ENCODE peak calls at places on chromosomes 12 and 14, in eight cellular contexts. P, D, G, L, U, H, B and C are unnamed samples.

GRCh38 chr12:115481141-115481540 is 796.4 kb downstream of the MED13L start:
- DNase-seq in P (no peak), D (no peak), G (no peak), L (no peak), U (no peak), H (no peak), B (no peak), C (no peak)

GRCh38 chr12:6946033-6946919 is 2.5 kb downstream of the C12orf57 start:
- DNase-seq in P (peak), D (no peak), G (peak), L (no peak), U (peak), H (peak), B (peak), C (peak)

GRCh38 chr12:105508096-105508495 is 177.6 kb downstream of the C12orf75 start:
- DNase-seq in P (no peak), D (no peak), G (no peak), L (no peak), U (no peak), H (no peak), B (no peak), C (no peak)

GRCh38 chr12:124026755-124027745 is 54.0 kb downstream of the ZNF664 start:
- DNase-seq in P (no peak), D (no peak), G (peak), L (peak), U (no peak), H (no peak), B (no peak), C (no peak)

GRCh38 chr14:61609885-61610284 is 85.4 kb upstream of the HIF1A start:
- DNase-seq in P (no peak), D (no peak), G (no peak), L (no peak), U (no peak), H (no peak), B (no peak), C (no peak)

GRCh38 chr14:59325906-59326305 is 137.4 kb downstream of the DAAM1 start:
- DNase-seq in P (no peak), D (no peak), G (peak), L (no peak), U (no peak), H (no peak), B (no peak), C (no peak)

GRCh38 chr12:56630180-56630632 is at the start of gene BAZ2A:
- DNase-seq in P (peak), D (peak), G (peak), L (no peak), U (peak), H (peak), B (peak), C (peak)

GRCh38 chr14:29654910-29655590 is 272.6 kb downstream of the PRKD1 start:
- DNase-seq in P (no peak), D (no peak), G (peak), L (no peak), U (no peak), H (no peak), B (no peak), C (no peak)

GRCh38 chr14:24054646-24055045 is 2.8 kb downstream of the CARMIL3 start:
- DNase-seq in P (no peak), D (no peak), G (no peak), L (no peak), U (no peak), H (peak), B (no peak), C (no peak)

GRCh38 chr14:45073480-45073879 is 10.4 kb upstream of the PRPF39 start:
- DNase-seq in P (no peak), D (no peak), G (no peak), L (no peak), U (no peak), H (no peak), B (no peak), C (no peak)

GRCh38 chr12:46160081-46160980 is 108.5 kb downstream of the SLC38A1 start:
- DNase-seq in P (no peak), D (peak), G (peak), L (no peak), U (no peak), H (peak), B (no peak), C (no peak)

GRCh38 chr14:101458536-101459391 is 102.5 kb upstream of the DIO3 start:
- DNase-seq in P (no peak), D (no peak), G (no peak), L (no peak), U (no peak), H (peak), B (no peak), C (peak)

GRCh38 chr14:29814153-29815057 is 113.2 kb downstream of the PRKD1 start:
- DNase-seq in P (peak), D (peak), G (no peak), L (no peak), U (no peak), H (no peak), B (no peak), C (no peak)

GRCh38 chr14:42353315-42353714 is 746.6 kb downstream of the LRFN5 start:
- DNase-seq in P (no peak), D (no peak), G (no peak), L (no peak), U (no peak), H (no peak), B (no peak), C (no peak)

DNA sequence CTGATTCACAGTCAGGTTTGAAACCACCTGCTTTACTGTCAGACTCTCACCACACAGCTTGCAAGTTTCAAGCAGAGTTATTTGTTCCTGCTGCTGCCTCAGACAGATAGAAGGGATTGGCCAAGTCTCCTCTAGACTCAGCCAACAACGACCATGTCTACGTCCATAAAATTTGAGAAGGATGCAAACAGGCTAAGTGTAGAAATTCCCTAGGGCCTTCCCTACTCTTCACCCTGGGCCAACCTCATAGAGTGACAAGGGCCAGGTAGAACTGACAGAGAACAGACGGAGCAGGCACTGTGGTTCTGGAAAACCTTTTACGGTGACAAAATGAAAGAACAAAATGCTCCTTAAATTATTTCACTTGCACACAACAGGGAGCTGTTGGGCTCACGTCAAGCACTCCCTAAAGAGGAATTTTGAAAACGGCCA is 39.5 kb downstream of the CLIP1 start:
- DNase-seq in P (no peak), D (peak), G (no peak), L (no peak), U (no peak), H (no peak), B (no peak), C (no peak)
- TF ChIP-seq CTCF in P (no peak), D (no peak), G (no peak), L (no peak), U (no peak), H (no peak), B (no peak), C (no peak)

GRCh38 chr12:80936642-80937390 is 918 bp downstream of the LIN7A start:
- DNase-seq in P (peak), D (peak), G (peak), L (no peak), U (peak), H (peak), B (peak), C (peak)
- TF ChIP-seq CTCF in P (no peak), D (no peak), G (no peak), L (no peak), U (no peak), H (no peak), B (no peak), C (no peak)

GRCh38 chr14:74491952-74492351 is 1.2 kb downstream of the NPC2 start:
- DNase-seq in P (no peak), D (no peak), G (peak), L (no peak), U (no peak), H (no peak), B (no peak), C (no peak)
- TF ChIP-seq CTCF in P (peak), D (no peak), G (peak), L (peak), U (no peak), H (peak), B (peak), C (peak)

GRCh38 chr14:102580552-102581110 is 11.8 kb upstream of the RCOR1 start:
- DNase-seq in P (no peak), D (no peak), G (no peak), L (no peak), U (no peak), H (no peak), B (no peak), C (no peak)
- TF ChIP-seq CTCF in P (no peak), D (no peak), G (no peak), L (no peak), U (peak), H (no peak), B (no peak), C (no peak)

GRCh38 chr12:52532636-52533035 is 12.4 kb upstream of the KRT5 start:
- DNase-seq in P (no peak), D (peak), G (no peak), L (no peak), U (no peak), H (no peak), B (no peak), C (no peak)

GRCh38 chr12:52537101-52537500 is 15.8 kb downstream of the KRT71 start:
- DNase-seq in P (no peak), D (no peak), G (no peak), L (no peak), U (no peak), H (no peak), B (no peak), C (no peak)

GRCh38 chr12:52533686-52534470 is 13.7 kb upstream of the KRT5 start:
- DNase-seq in P (no peak), D (peak), G (no peak), L (no peak), U (no peak), H (no peak), B (no peak), C (no peak)

GRCh38 chr12:52531563-52532300 is 11.5 kb upstream of the KRT5 start:
- DNase-seq in P (peak), D (peak), G (no peak), L (no peak), U (no peak), H (no peak), B (no peak), C (no peak)

GRCh38 chr12:52534482-52534881 is 14.3 kb upstream of the KRT5 start:
- DNase-seq in P (no peak), D (no peak), G (peak), L (no peak), U (no peak), H (no peak), B (no peak), C (no peak)
- TF ChIP-seq CTCF in P (no peak), D (no peak), G (peak), L (no peak), U (no peak), H (no peak), B (no peak), C (no peak)

GRCh38 chr12:106736051-106736957 is 38.2 kb upstream of the RIC8B start:
- DNase-seq in P (no peak), D (no peak), G (no peak), L (no peak), U (no peak), H (no peak), B (no peak), C (no peak)
- TF ChIP-seq CTCF in P (no peak), D (no peak), G (no peak), L (peak), U (no peak), H (no peak), B (no peak), C (no peak)

GRCh38 chr14:75880512-75880911 is 101.3 kb downstream of the TGFB3 start:
- DNase-seq in P (no peak), D (no peak), G (no peak), L (no peak), U (no peak), H (no peak), B (no peak), C (no peak)
- TF ChIP-seq CTCF in P (no peak), D (no peak), G (no peak), L (peak), U (no peak), H (peak), B (no peak), C (no peak)

GRCh38 chr12:64323476-64324225 is 66.9 kb downstream of the C12orf56 start:
- DNase-seq in P (no peak), D (no peak), G (no peak), L (no peak), U (no peak), H (no peak), B (no peak), C (no peak)

GRCh38 chr12:64323006-64323405 is 67.6 kb downstream of the C12orf56 start:
- DNase-seq in P (no peak), D (no peak), G (no peak), L (no peak), U (no peak), H (no peak), B (no peak), C (no peak)

GRCh38 chr12:64320611-64321010 is 69.9 kb downstream of the C12orf56 start:
- DNase-seq in P (no peak), D (no peak), G (no peak), L (no peak), U (no peak), H (no peak), B (no peak), C (no peak)

GRCh38 chr12:64318605-64319004 is 72.0 kb downstream of the C12orf56 start:
- DNase-seq in P (no peak), D (no peak), G (peak), L (no peak), U (no peak), H (no peak), B (peak), C (peak)
- TF ChIP-seq CTCF in P (no peak), D (no peak), G (no peak), L (no peak), U (no peak), H (no peak), B (no peak), C (no peak)